ENCODE peak calls at places on chromosome 4, in ten cellular contexts. O is H9; Q is GM12865; N is NCI-H1105 treated with DMSO at 0.1 percent for 48 hours; R is foreskin melanocyte; Z is effector CD4-positive, alpha-beta T cell; P is GM18507; W is T-cell; V is AG04450; G is GM20000. B is an unnamed sample.

GRCh38 chr4:62327612-62328297 is 1127.6 kb downstream of the ADGRL3 start:
- DNase-seq in N (no peak), Z (no peak), R (no peak), P (no peak), W (no peak), G (no peak), Q (no peak), O (no peak), V (no peak), B (no peak)

GRCh38 chr4:182143822-182144620 is 99.2 kb upstream of the TENM3 start:
- DNase-seq in G (peak), Z (no peak), O (peak), P (no peak), Q (peak), V (peak), N (no peak), W (no peak), R (peak), B (no peak)

GRCh38 chr4:126956192-126956897 is 676.4 kb upstream of the INTU start:
- DNase-seq in Q (no peak), Z (no peak), W (no peak), O (peak), R (no peak), V (no peak), P (no peak), G (no peak), N (no peak), B (no peak)

GRCh38 chr4:174764105-174764729 is 64.8 kb downstream of the GLRA3 start:
- DNase-seq in N (peak), Q (peak), Z (no peak), P (no peak), G (peak), V (peak), R (peak), O (no peak), W (no peak), B (peak)

GRCh38 chr4:83178029-83178428 is 63.5 kb upstream of the PLAC8 start:
- DNase-seq in N (no peak), P (no peak), G (peak), Q (peak), O (no peak), W (no peak), Z (no peak), R (no peak), V (no peak), B (no peak)

GRCh38 chr4:57612279-57612678 is 502.1 kb upstream of the IGFBP7 start:
- DNase-seq in W (no peak), R (no peak), N (no peak), Z (no peak), V (no peak), O (no peak), P (no peak), G (no peak), Q (no peak), B (no peak)

GRCh38 chr4:82017680-82018079 is 356.1 kb downstream of the HNRNPD start:
- DNase-seq in G (no peak), W (no peak), N (no peak), O (no peak), Z (no peak), R (peak), Q (peak), P (no peak), V (no peak), B (peak)

GRCh38 chr4:150482581-150482980 is 99.4 kb upstream of the MAB21L2 start:
- DNase-seq in R (no peak), V (no peak), G (no peak), N (no peak), P (no peak), O (no peak), Q (no peak), Z (no peak), W (no peak), B (no peak)

GRCh38 chr4:138263438-138263837 is 21.3 kb upstream of the SLC7A11 start:
- DNase-seq in O (no peak), G (no peak), Q (no peak), Z (no peak), P (no peak), R (no peak), V (no peak), N (no peak), W (no peak), B (no peak)

GRCh38 chr4:8705161-8706145 is 112.9 kb downstream of the CPZ start:
- DNase-seq in Q (no peak), W (no peak), P (no peak), O (peak), Z (no peak), R (no peak), V (no peak), N (no peak), G (no peak), B (no peak)

GRCh38 chr4:3201718-3202702 is 46.9 kb upstream of the MSANTD1 start:
- DNase-seq in O (no peak), G (peak), N (no peak), W (peak), Q (peak), V (peak), P (peak), R (no peak), Z (peak), B (peak)

GRCh38 chr4:73859614-73860088 is 6.6 kb downstream of the PF4V1 start:
- DNase-seq in N (no peak), P (no peak), G (no peak), Q (no peak), R (no peak), Z (no peak), W (no peak), O (no peak), V (peak), B (no peak)

GRCh38 chr4:140141196-140141845 is 12.7 kb downstream of the MAML3 start:
- DNase-seq in O (no peak), R (no peak), Z (no peak), V (no peak), Q (no peak), G (no peak), P (no peak), N (peak), W (no peak), B (no peak)

GRCh38 chr4:28926156-28926555 is 1794.0 kb upstream of the PCDH7 start:
- DNase-seq in O (no peak), Z (no peak), N (peak), G (no peak), W (no peak), R (no peak), P (no peak), V (no peak), Q (no peak), B (no peak)

GRCh38 chr4:95045429-95045828 is 287.7 kb downstream of the BMPR1B start:
- DNase-seq in W (no peak), V (no peak), P (no peak), R (peak), O (no peak), G (no peak), Z (no peak), N (no peak), Q (no peak), B (no peak)

GRCh38 chr4:101031971-101032370 is 315.4 kb downstream of the PPP3CA start:
- DNase-seq in G (no peak), R (no peak), W (no peak), V (no peak), N (no peak), P (no peak), O (peak), Z (no peak), Q (no peak), B (no peak)

GRCh38 chr4:133775881-133776280 is 425.7 kb downstream of the PABPC4L start:
- DNase-seq in V (peak), N (no peak), P (no peak), Z (no peak), O (no peak), R (no peak), G (no peak), Q (no peak), W (no peak), B (no peak)

GRCh38 chr4:101232074-101232776 is 115.1 kb downstream of the PPP3CA start:
- DNase-seq in G (no peak), Q (peak), P (no peak), W (no peak), Z (no peak), N (no peak), O (no peak), R (no peak), V (no peak), B (no peak)

GRCh38 chr4:123790681-123791080 is 394.1 kb downstream of the SPRY1 start:
- DNase-seq in O (no peak), Z (no peak), V (no peak), P (no peak), R (no peak), N (no peak), Q (no peak), G (no peak), W (no peak), B (no peak)

GRCh38 chr4:6390357-6390756 is 82.1 kb downstream of the PPP2R2C start:
- DNase-seq in Q (no peak), W (no peak), G (no peak), N (no peak), R (no peak), V (no peak), O (no peak), P (no peak), Z (no peak), B (no peak)

GRCh38 chr4:2962099-2962455 is 1.1 kb downstream of the NOP14 start:
- DNase-seq in W (peak), Q (peak), Z (no peak), O (no peak), R (no peak), V (no peak), N (no peak), P (no peak), G (peak), B (peak)

GRCh38 chr4:83339573-83339972 is 4.9 kb upstream of the HPSE start:
- DNase-seq in O (no peak), R (no peak), P (no peak), V (no peak), G (no peak), Q (no peak), W (no peak), N (no peak), Z (no peak), B (no peak)

GRCh38 chr4:38189445-38189844 is 229.2 kb downstream of the PTTG2 start:
- DNase-seq in O (no peak), Q (no peak), R (peak), Z (no peak), N (no peak), V (peak), W (no peak), P (no peak), G (no peak), B (no peak)

GRCh38 chr4:105197777-105198176 is 51.1 kb downstream of the TET2 start:
- DNase-seq in R (no peak), V (no peak), N (no peak), P (no peak), G (no peak), O (no peak), Z (no peak), Q (no peak), W (no peak), B (no peak)

GRCh38 chr4:113840850-113841249 is 79.3 kb upstream of the CAMK2D start:
- DNase-seq in V (no peak), Z (no peak), P (no peak), Q (no peak), R (no peak), N (no peak), O (no peak), G (no peak), W (no peak), B (no peak)

GRCh38 chr4:128220286-128221235 is 67.1 kb downstream of the PGRMC2 start:
- DNase-seq in W (no peak), G (peak), P (no peak), Q (peak), V (peak), R (peak), Z (no peak), N (peak), O (no peak), B (peak)

GRCh38 chr4:158850800-158851644 is 82.2 kb downstream of the FNIP2 start:
- DNase-seq in Q (peak), P (no peak), V (peak), Z (no peak), G (peak), N (peak), W (no peak), R (peak), O (no peak), B (peak)

GRCh38 chr4:165748321-165748720 is 124.7 kb upstream of the TLL1 start:
- DNase-seq in R (no peak), G (no peak), N (no peak), W (no peak), P (no peak), Z (no peak), O (no peak), V (no peak), Q (no peak), B (no peak)

GRCh38 chr4:80538276-80538926 is 202.9 kb downstream of the CFAP299 start:
- DNase-seq in Z (no peak), W (no peak), R (no peak), V (no peak), Q (no peak), N (no peak), O (no peak), P (no peak), G (no peak), B (no peak)

GRCh38 chr4:108272046-108272445 is 103.3 kb upstream of the LEF1 start:
- DNase-seq in G (no peak), O (no peak), R (no peak), W (no peak), Q (no peak), N (no peak), P (no peak), Z (no peak), V (no peak), B (no peak)

GRCh38 chr4:63788271-63788670 is 621.0 kb downstream of the TECRL start:
- DNase-seq in W (no peak), G (no peak), N (no peak), Q (no peak), V (no peak), Z (no peak), P (no peak), R (no peak), O (no peak), B (no peak)